ENCODE peak calls at places on chromosomes 5 and 9, in six cellular contexts. One of them, this sample, is unnamed. For H3K27me3, the result is how much of the 10 kb centered on the place peaks cover.

GRCh38 chr5:102826629-102827028 is 71.5 kb downstream of the PAM start:
- DNase-seq in GM23248: no peak
- DNase-seq in heart right ventricle: no peak
- DNase-seq in esophagus muscularis mucosa: no peak
- DNase-seq in Peyer's patch: no peak
- DNase-seq in neural progenitor cell: peak
- DNase-seq in this sample: no peak

GRCh38 chr9:22383720-22384119 is 62.9 kb upstream of the DMRTA1 start:
- DNase-seq in Peyer's patch: no peak
- DNase-seq in neural progenitor cell: peak
- DNase-seq in GM23248: no peak
- DNase-seq in heart right ventricle: no peak
- DNase-seq in esophagus muscularis mucosa: no peak
- DNase-seq in this sample: no peak

GRCh38 chr9:14417230-14417629 is 103.3 kb upstream of the NFIB start:
- DNase-seq in neural progenitor cell: no peak
- DNase-seq in heart right ventricle: no peak
- DNase-seq in esophagus muscularis mucosa: no peak
- DNase-seq in Peyer's patch: no peak
- DNase-seq in GM23248: peak
- DNase-seq in this sample: no peak

GRCh38 chr5:177445052-177446016 is 1.3 kb upstream of the PRR7 start:
- DNase-seq in neural progenitor cell: no peak
- DNase-seq in esophagus muscularis mucosa: no peak
- DNase-seq in GM23248: no peak
- DNase-seq in Peyer's patch: no peak
- DNase-seq in heart right ventricle: no peak
- DNase-seq in this sample: no peak

GRCh38 chr5:138961221-138961620 is 86.1 kb upstream of the LRRTM2 start:
- DNase-seq in Peyer's patch: no peak
- DNase-seq in heart right ventricle: no peak
- DNase-seq in neural progenitor cell: no peak
- DNase-seq in esophagus muscularis mucosa: no peak
- DNase-seq in GM23248: no peak
- DNase-seq in this sample: no peak

GRCh38 chr9:76634356-76635054 is 129.7 kb upstream of the PCA3 start:
- DNase-seq in neural progenitor cell: no peak
- DNase-seq in heart right ventricle: no peak
- DNase-seq in esophagus muscularis mucosa: no peak
- DNase-seq in GM23248: peak
- DNase-seq in Peyer's patch: no peak
- DNase-seq in this sample: no peak

GRCh38 chr5:179272326-179273073 is 72.8 kb downstream of the ADAMTS2 start:
- DNase-seq in neural progenitor cell: peak
- DNase-seq in esophagus muscularis mucosa: no peak
- DNase-seq in Peyer's patch: no peak
- DNase-seq in GM23248: no peak
- DNase-seq in heart right ventricle: no peak
- DNase-seq in this sample: no peak

GRCh38 chr5:179285236-179285635 is 60.0 kb downstream of the ADAMTS2 start:
- DNase-seq in GM23248: no peak
- DNase-seq in Peyer's patch: no peak
- DNase-seq in esophagus muscularis mucosa: no peak
- DNase-seq in neural progenitor cell: no peak
- DNase-seq in heart right ventricle: peak
- DNase-seq in this sample: no peak

GRCh38 chr9:107251756-107252322 is 31.2 kb upstream of the RAD23B start:
- DNase-seq in esophagus muscularis mucosa: no peak
- DNase-seq in GM23248: peak
- DNase-seq in neural progenitor cell: no peak
- DNase-seq in Peyer's patch: peak
- DNase-seq in heart right ventricle: peak
- DNase-seq in this sample: no peak

GRCh38 chr5:115571441-115571878 is 26.9 kb upstream of the FEM1C start:
- DNase-seq in Peyer's patch: no peak
- DNase-seq in GM23248: no peak
- DNase-seq in heart right ventricle: peak
- DNase-seq in esophagus muscularis mucosa: no peak
- DNase-seq in neural progenitor cell: peak
- DNase-seq in this sample: peak

GRCh38 chr5:127492854-127493738 is 24.3 kb upstream of the PRRC1 start:
- DNase-seq in heart right ventricle: no peak
- DNase-seq in esophagus muscularis mucosa: no peak
- DNase-seq in neural progenitor cell: peak
- DNase-seq in Peyer's patch: no peak
- DNase-seq in GM23248: peak
- DNase-seq in this sample: peak

GRCh38 chr9:70085241-70085640 is 41.6 kb downstream of the MAMDC2 start:
- DNase-seq in heart right ventricle: no peak
- DNase-seq in esophagus muscularis mucosa: no peak
- DNase-seq in GM23248: peak
- DNase-seq in neural progenitor cell: peak
- DNase-seq in Peyer's patch: no peak
- DNase-seq in this sample: peak

GRCh38 chr5:133032852-133033742 is 6.7 kb upstream of the ZCCHC10 start:
- DNase-seq in esophagus muscularis mucosa: no peak
- DNase-seq in Peyer's patch: peak
- DNase-seq in heart right ventricle: no peak
- DNase-seq in neural progenitor cell: no peak
- DNase-seq in GM23248: no peak
- DNase-seq in this sample: no peak

GRCh38 chr5:35890021-35890740 is 33.5 kb downstream of the IL7R start:
- DNase-seq in GM23248: no peak
- DNase-seq in heart right ventricle: no peak
- DNase-seq in esophagus muscularis mucosa: no peak
- DNase-seq in Peyer's patch: no peak
- DNase-seq in neural progenitor cell: no peak
- DNase-seq in this sample: no peak

GRCh38 chr9:136799854-136800657 is 3.9 kb downstream of the CCDC183 start:
- DNase-seq in neural progenitor cell: peak
- DNase-seq in GM23248: peak
- DNase-seq in Peyer's patch: peak
- DNase-seq in esophagus muscularis mucosa: no peak
- DNase-seq in heart right ventricle: peak
- DNase-seq in this sample: peak

GRCh38 chr9:80796662-80797426 is 892.5 kb downstream of the TLE1 start:
- DNase-seq in GM23248: no peak
- DNase-seq in heart right ventricle: peak
- DNase-seq in neural progenitor cell: peak
- DNase-seq in Peyer's patch: no peak
- DNase-seq in esophagus muscularis mucosa: no peak
- DNase-seq in this sample: no peak

DNA sequence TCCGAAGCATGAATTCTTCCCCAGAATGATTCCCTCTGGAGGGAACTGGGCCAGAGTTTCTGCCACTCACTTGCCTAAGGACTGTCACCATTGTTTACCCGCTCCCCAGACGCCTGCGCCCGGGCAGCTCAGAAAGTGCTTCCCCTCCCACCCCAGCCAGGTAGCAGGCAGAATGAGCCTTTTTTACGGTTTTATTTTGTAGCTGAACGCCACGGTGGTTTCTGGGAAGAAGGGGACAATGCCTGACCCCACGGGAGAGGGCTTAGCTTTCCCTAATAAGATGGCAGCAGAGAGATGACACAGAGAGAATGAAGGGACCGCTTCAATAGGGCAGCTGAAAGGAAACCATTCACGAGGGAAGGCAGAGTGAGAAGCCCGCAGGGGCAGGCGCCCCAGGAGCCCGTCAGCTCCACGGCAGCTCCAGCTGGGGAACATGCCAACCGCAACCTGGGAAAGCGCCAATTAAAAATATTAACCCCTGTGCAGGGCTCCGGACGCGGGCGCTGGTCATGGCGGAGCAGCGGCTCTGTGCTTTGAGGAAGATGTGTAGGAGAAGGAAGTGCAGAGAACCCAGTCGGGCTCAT is 20.4 kb upstream of the NTNG2 start:
- DNase-seq in GM23248: peak
- DNase-seq in esophagus muscularis mucosa: no peak
- DNase-seq in neural progenitor cell: peak
- DNase-seq in Peyer's patch: no peak
- DNase-seq in heart right ventricle: no peak
- DNase-seq in this sample: peak
- H3K4me3 ChIP-seq in GM23248: peak
- H3K4me3 ChIP-seq in esophagus muscularis mucosa: peak
- H3K4me3 ChIP-seq in neural progenitor cell: peak
- H3K4me3 ChIP-seq in Peyer's patch: no peak
- H3K4me3 ChIP-seq in heart right ventricle: peak
- H3K4me3 ChIP-seq in this sample: peak

DNA sequence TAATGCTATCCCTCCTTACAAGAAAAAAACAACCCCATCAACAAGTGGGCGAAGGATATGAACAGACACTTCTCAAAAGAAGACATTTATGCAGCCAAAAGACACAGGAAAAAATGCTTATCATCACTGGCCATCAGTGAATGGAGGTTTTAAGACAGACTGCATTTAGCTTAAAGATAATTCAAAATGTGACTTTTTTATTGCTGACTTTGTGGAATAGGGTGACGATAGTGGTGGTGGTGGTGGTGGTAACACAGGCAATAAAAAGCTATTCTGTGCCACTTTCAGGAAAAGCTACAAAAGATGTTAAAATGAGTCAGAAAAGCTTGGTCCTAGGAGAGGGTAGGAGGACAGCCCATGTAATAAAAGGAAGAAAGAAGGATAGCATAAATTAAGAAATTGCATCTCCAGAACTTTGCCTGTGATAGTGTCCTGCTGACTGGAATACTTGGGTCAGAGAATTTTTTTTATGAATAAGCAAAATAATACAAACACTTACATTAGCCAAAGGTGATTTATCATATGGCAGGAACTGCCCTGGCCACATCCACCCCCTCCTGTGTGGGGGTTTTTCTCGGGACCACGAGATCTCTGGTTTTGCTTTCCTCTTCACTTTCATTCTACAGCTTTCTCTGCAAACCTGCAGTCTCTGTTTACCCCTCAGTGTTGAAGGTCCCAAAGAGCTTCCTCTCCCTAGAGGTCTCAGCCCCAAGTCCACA is 186.7 kb downstream of the DRD1 start:
- DNase-seq in esophagus muscularis mucosa: peak
- DNase-seq in Peyer's patch: no peak
- DNase-seq in heart right ventricle: no peak
- DNase-seq in neural progenitor cell: no peak
- DNase-seq in GM23248: no peak
- DNase-seq in this sample: no peak
- H3K27me3 ChIP-seq in esophagus muscularis mucosa: under half
- H3K27me3 ChIP-seq in Peyer's patch: under half
- H3K27me3 ChIP-seq in heart right ventricle: under half
- H3K27me3 ChIP-seq in neural progenitor cell: under half
- H3K27me3 ChIP-seq in GM23248: under half
- H3K27me3 ChIP-seq in this sample: under half

GRCh38 chr5:168750926-168751325 is 171.8 kb upstream of the PANK3 start:
- DNase-seq in neural progenitor cell: no peak
- DNase-seq in heart right ventricle: no peak
- DNase-seq in Peyer's patch: no peak
- DNase-seq in GM23248: no peak
- DNase-seq in esophagus muscularis mucosa: no peak
- DNase-seq in this sample: no peak

GRCh38 chr5:168752012-168752411 is 172.8 kb upstream of the PANK3 start:
- DNase-seq in GM23248: no peak
- DNase-seq in Peyer's patch: no peak
- DNase-seq in heart right ventricle: no peak
- DNase-seq in neural progenitor cell: no peak
- DNase-seq in esophagus muscularis mucosa: no peak
- DNase-seq in this sample: no peak

GRCh38 chr5:168749391-168750100 is 170.4 kb upstream of the PANK3 start:
- DNase-seq in esophagus muscularis mucosa: no peak
- DNase-seq in Peyer's patch: no peak
- DNase-seq in neural progenitor cell: no peak
- DNase-seq in heart right ventricle: no peak
- DNase-seq in GM23248: no peak
- DNase-seq in this sample: no peak

GRCh38 chr5:168746893-168747640 is 167.9 kb upstream of the PANK3 start:
- DNase-seq in neural progenitor cell: no peak
- DNase-seq in Peyer's patch: no peak
- DNase-seq in heart right ventricle: no peak
- DNase-seq in esophagus muscularis mucosa: no peak
- DNase-seq in GM23248: peak
- DNase-seq in this sample: no peak

GRCh38 chr5:168747987-168748777 is 169.0 kb upstream of the PANK3 start:
- DNase-seq in esophagus muscularis mucosa: no peak
- DNase-seq in neural progenitor cell: peak
- DNase-seq in GM23248: peak
- DNase-seq in Peyer's patch: peak
- DNase-seq in heart right ventricle: no peak
- DNase-seq in this sample: peak
- H3K4me3 ChIP-seq in esophagus muscularis mucosa: no peak
- H3K4me3 ChIP-seq in neural progenitor cell: no peak
- H3K4me3 ChIP-seq in GM23248: no peak
- H3K4me3 ChIP-seq in Peyer's patch: no peak
- H3K4me3 ChIP-seq in heart right ventricle: no peak
- H3K4me3 ChIP-seq in this sample: no peak

DNA sequence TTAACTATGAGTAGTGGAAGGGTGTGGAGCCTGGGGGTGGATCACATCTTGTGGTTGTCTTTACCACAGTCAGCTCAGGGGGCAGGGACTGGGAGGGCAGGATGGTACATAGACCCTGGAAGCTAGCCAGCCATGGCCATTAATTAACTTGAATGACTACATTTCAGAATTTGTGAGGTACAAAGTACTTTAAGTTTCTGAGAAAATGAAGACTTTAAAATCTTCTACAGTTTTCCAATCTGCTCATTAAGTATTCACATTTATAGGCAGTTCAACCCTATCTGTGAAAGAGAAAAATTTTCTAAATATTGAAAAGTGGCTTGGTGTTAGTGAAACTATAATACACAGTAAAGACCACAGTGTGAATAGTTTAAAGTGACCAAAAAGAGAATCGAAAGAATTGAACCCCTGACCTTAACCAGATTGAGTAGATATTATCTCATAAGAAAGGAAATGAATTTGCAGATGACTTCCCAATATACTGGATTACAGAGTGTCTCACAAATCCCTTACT is 234.2 kb upstream of the MEF2C start:
- DNase-seq in heart right ventricle: no peak
- DNase-seq in GM23248: peak
- DNase-seq in neural progenitor cell: no peak
- DNase-seq in esophagus muscularis mucosa: no peak
- DNase-seq in Peyer's patch: peak
- DNase-seq in this sample: no peak
- H3K27me3 ChIP-seq in heart right ventricle: under half
- H3K27me3 ChIP-seq in GM23248: under half
- H3K27me3 ChIP-seq in neural progenitor cell: under half
- H3K27me3 ChIP-seq in esophagus muscularis mucosa: under half
- H3K27me3 ChIP-seq in Peyer's patch: under half
- H3K27me3 ChIP-seq in this sample: under half

DNA sequence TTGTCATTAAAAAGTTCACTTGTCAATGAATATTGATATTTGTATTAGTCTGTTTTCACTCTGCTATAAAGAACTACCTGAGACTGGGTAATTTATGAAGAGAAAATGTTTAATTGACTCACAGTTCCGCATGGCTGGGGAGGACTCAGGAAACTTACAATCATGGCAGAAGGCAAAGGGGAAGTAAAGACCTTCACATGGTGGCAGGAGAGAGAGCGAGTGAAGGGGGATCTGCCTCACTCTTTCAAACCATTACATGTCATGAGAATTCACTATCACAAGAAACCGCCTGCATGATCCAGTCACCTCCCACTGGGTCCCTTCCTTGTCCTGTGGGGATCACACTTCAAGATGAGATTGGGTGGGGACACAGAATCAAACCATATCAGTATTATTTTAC is 27.5 kb downstream of the SRD5A1 start:
- DNase-seq in heart right ventricle: no peak
- DNase-seq in esophagus muscularis mucosa: no peak
- DNase-seq in GM23248: no peak
- DNase-seq in Peyer's patch: no peak
- DNase-seq in neural progenitor cell: no peak
- DNase-seq in this sample: no peak
- H3K4me3 ChIP-seq in heart right ventricle: no peak
- H3K4me3 ChIP-seq in esophagus muscularis mucosa: no peak
- H3K4me3 ChIP-seq in GM23248: no peak
- H3K4me3 ChIP-seq in Peyer's patch: no peak
- H3K4me3 ChIP-seq in neural progenitor cell: no peak
- H3K4me3 ChIP-seq in this sample: no peak

GRCh38 chr5:31237159-31237558 is 43.7 kb downstream of the CDH6 start:
- DNase-seq in heart right ventricle: no peak
- DNase-seq in esophagus muscularis mucosa: no peak
- DNase-seq in neural progenitor cell: no peak
- DNase-seq in GM23248: peak
- DNase-seq in Peyer's patch: peak
- DNase-seq in this sample: no peak
- H3K27me3 ChIP-seq in heart right ventricle: under half
- H3K27me3 ChIP-seq in esophagus muscularis mucosa: under half
- H3K27me3 ChIP-seq in neural progenitor cell: under half
- H3K27me3 ChIP-seq in GM23248: under half
- H3K27me3 ChIP-seq in Peyer's patch: under half
- H3K27me3 ChIP-seq in this sample: under half

This sample was measured in H7.